ENCODE peak calls at places on chromosomes 2 and 18, in ten cellular contexts. K, Y, P, R, A, W, H, B, N and G are unnamed samples.

GRCh38 chr2:11941201-11942041 is 195.0 kb downstream of the LPIN1 start:
- DNase-seq in B (no peak), W (no peak), R (no peak), N (no peak), P (no peak), H (peak; percentile 16), K (peak; percentile 81), A (no peak), Y (no peak), G (no peak)

GRCh38 chr18:50586710-50587109 is 26.8 kb downstream of the MAPK4 start:
- DNase-seq in P (no peak), H (peak; percentile 7), A (no peak), Y (no peak), W (no peak), N (no peak), K (no peak), B (no peak), R (no peak), G (no peak)

GRCh38 chr2:19251554-19251953 is 106.9 kb downstream of the OSR1 start:
- DNase-seq in P (no peak), B (peak; percentile 6), H (peak; percentile 78), A (no peak), Y (no peak), W (no peak), R (no peak), N (no peak), K (no peak), G (no peak)

GRCh38 chr2:232438951-232439757 is 16.8 kb upstream of the ALPI start:
- DNase-seq in K (no peak), Y (no peak), W (peak; percentile 46), P (peak; percentile 57), R (no peak), N (peak; percentile 63), A (no peak), B (no peak), H (peak; percentile 23), G (peak; percentile 48)

GRCh38 chr2:209322041-209322440 is 101.8 kb upstream of the MAP2 start:
- DNase-seq in R (no peak), H (no peak), A (no peak), P (no peak), N (no peak), Y (no peak), B (no peak), W (no peak), K (no peak), G (no peak)

GRCh38 chr2:152814475-152815030 is 96.1 kb downstream of the ARL6IP6 start:
- DNase-seq in Y (no peak), A (no peak), B (peak; percentile 56), H (peak; percentile 2), N (no peak), P (no peak), W (no peak), K (no peak), R (no peak), G (no peak)

GRCh38 chr2:217919781-217920351 is 82.9 kb downstream of the TNS1 start:
- DNase-seq in R (no peak), H (peak; percentile 80), P (peak; percentile 80), K (peak; percentile 86), Y (no peak), B (peak; percentile 86), A (peak; percentile 67), N (peak; percentile 64), W (no peak), G (no peak)

GRCh38 chr18:46393230-46393629 is 263.8 kb downstream of the LOXHD1 start:
- DNase-seq in R (no peak), A (no peak), N (peak; percentile 75), H (no peak), P (no peak), Y (no peak), W (no peak), K (no peak), B (no peak), G (peak; percentile 70)

GRCh38 chr2:77977486-77978063 is 455.4 kb upstream of the LRRTM4 start:
- DNase-seq in B (no peak), H (no peak), P (no peak), A (no peak), W (no peak), N (no peak), K (no peak), R (no peak), Y (no peak), G (peak; percentile 53)

GRCh38 chr2:240169486-240170353 is 29.3 kb upstream of the OTOS start:
- DNase-seq in W (peak; percentile 40), P (peak; percentile 23), Y (no peak), A (no peak), K (no peak), N (no peak), B (no peak), R (no peak), H (no peak), G (no peak)

GRCh38 chr2:38214209-38214717 is 138.3 kb upstream of the CYP1B1 start:
- DNase-seq in K (no peak), W (no peak), N (no peak), H (no peak), B (no peak), P (no peak), A (no peak), R (no peak), Y (no peak), G (no peak)

GRCh38 chr2:226887940-226888339 is 52.1 kb downstream of the RHBDD1 start:
- DNase-seq in A (no peak), B (peak; percentile 44), H (peak; percentile 22), Y (no peak), N (no peak), R (no peak), W (no peak), K (no peak), P (no peak), G (no peak)

GRCh38 chr2:13492262-13492661 is 775.5 kb downstream of the TRIB2 start:
- DNase-seq in B (no peak), N (no peak), R (no peak), K (no peak), W (no peak), A (no peak), H (no peak), P (no peak), Y (no peak), G (no peak)

GRCh38 chr2:111905990-111906735 is 7.8 kb downstream of the MERTK start:
- DNase-seq in K (no peak), A (peak; percentile 56), R (no peak), N (no peak), W (no peak), Y (no peak), B (no peak), H (no peak), P (no peak), G (peak; percentile 61)

GRCh38 chr2:71001592-71002570 is 7.2 kb upstream of the TEX261 start:
- DNase-seq in N (peak; percentile 82), A (no peak), R (no peak), K (no peak), B (no peak), Y (no peak), P (peak; percentile 19), H (no peak), W (no peak), G (no peak)

GRCh38 chr2:170747921-170748320 is 22.3 kb upstream of the ERICH2 start:
- DNase-seq in R (no peak), H (peak; percentile 68), Y (no peak), W (no peak), B (peak; percentile 87), K (no peak), A (no peak), P (no peak), N (no peak), G (no peak)

GRCh38 chr2:9021563-9022211 is 18.2 kb upstream of the MBOAT2 start:
- DNase-seq in K (no peak), B (no peak), Y (no peak), R (no peak), N (no peak), H (no peak), P (no peak), W (no peak), A (no peak), G (no peak)

GRCh38 chr2:152089238-152089637 is 9.6 kb downstream of the CACNB4 start:
- DNase-seq in K (no peak), R (no peak), Y (no peak), N (no peak), P (no peak), B (no peak), H (peak; percentile 27), W (no peak), A (no peak), G (no peak)

GRCh38 chr2:238974061-238974460 is 126.2 kb downstream of the TWIST2 start:
- DNase-seq in W (no peak), R (no peak), N (no peak), Y (no peak), H (peak; percentile 38), K (no peak), B (peak; percentile 64), P (no peak), A (no peak), G (no peak)

GRCh38 chr2:120687210-120687609 is 48.5 kb upstream of the GLI2 start:
- DNase-seq in N (no peak), A (no peak), Y (no peak), R (no peak), B (no peak), W (no peak), P (peak; percentile 2), K (no peak), H (no peak), G (no peak)
- H3K9me3 ChIP-seq in N (no peaks in the 10 kb centered on the region), A (no peaks in the 10 kb centered on the region), Y (no peaks in the 10 kb centered on the region), R (no peaks in the 10 kb centered on the region), B (peaks cover 4% of the 10 kb centered on the region), W (no peaks in the 10 kb centered on the region), P (no peaks in the 10 kb centered on the region), K (no peaks in the 10 kb centered on the region), H (no peaks in the 10 kb centered on the region), G (no peaks in the 10 kb centered on the region)

DNA sequence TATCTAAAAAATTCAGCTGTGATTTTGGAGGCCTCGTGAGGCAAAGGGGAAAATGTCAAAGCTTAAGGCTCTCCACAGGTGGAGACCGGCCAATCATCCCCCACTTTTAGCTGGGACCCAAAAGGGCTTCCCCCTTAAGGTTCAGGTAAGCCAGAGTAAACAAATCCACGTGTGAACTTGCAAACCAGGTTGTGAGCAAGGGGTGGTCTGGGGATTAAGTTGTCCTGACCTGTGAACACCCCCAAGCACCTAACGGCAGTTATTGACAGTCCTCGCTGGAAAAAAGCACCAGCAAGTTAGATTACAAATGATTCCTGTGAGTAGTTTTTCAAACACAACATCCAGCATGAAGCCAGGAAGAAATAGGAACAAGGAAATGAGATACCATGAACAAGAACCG is 42.9 kb downstream of the MYO7B start:
- DNase-seq in A (no peak), H (no peak), K (no peak), Y (no peak), B (no peak), W (no peak), P (no peak), R (peak; percentile 19), N (no peak), G (no peak)
- H3K27ac ChIP-seq in A (no peak overlapping the region), H (no peak overlapping the region), K (no peak overlapping the region), Y (no peak overlapping the region), B (no peak overlapping the region), W (no peak overlapping the region), P (no peak overlapping the region), R (no peak overlapping the region), N (no peak overlapping the region), G (no peak overlapping the region)

GRCh38 chr18:8911408-8912340 is 190.8 kb upstream of the NDUFV2 start:
- DNase-seq in P (no peak), H (no peak), R (no peak), B (no peak), K (no peak), W (no peak), Y (no peak), A (no peak), N (no peak), G (peak; percentile 39)
- H3K9me3 ChIP-seq in P (no peaks in the 10 kb centered on the region), H (no peaks in the 10 kb centered on the region), R (no peaks in the 10 kb centered on the region), B (no peaks in the 10 kb centered on the region), K (no peaks in the 10 kb centered on the region), W (no peaks in the 10 kb centered on the region), Y (no peaks in the 10 kb centered on the region), A (peaks cover 5% of the 10 kb centered on the region), N (no peaks in the 10 kb centered on the region), G (no peaks in the 10 kb centered on the region)

GRCh38 chr2:224147174-224147573 is 108.1 kb upstream of the SERPINE2 start:
- DNase-seq in H (no peak), R (no peak), N (no peak), P (no peak), B (peak; percentile 48), W (no peak), K (no peak), A (no peak), Y (no peak), G (no peak)
- H3K27ac ChIP-seq in H (no peak overlapping the region), R (no peak overlapping the region), N (no peak overlapping the region), P (no peak overlapping the region), B (no peak overlapping the region), W (peak overlapping the region; percentile 84), K (peak overlapping the region; percentile 82), A (no peak overlapping the region), Y (no peak overlapping the region), G (no peak overlapping the region)